ENCODE peak calls at places on chromosomes 3 and 15, in ten cellular contexts. R, Z, O, C, A, W, M, S, Y and D are unnamed samples.

GRCh38 chr15:82139823-82140268 is 94.0 kb upstream of the MEX3B start:
- DNase-seq in R (peak), Z (no peak), O (no peak), C (peak), A (peak), W (peak), M (peak), S (peak), Y (no peak), D (no peak)

GRCh38 chr15:36883705-36884355 is 216.5 kb downstream of the MEIS2 start:
- DNase-seq in R (peak), Z (peak), O (peak), C (peak), A (peak), W (peak), M (peak), S (peak), Y (peak), D (peak)

GRCh38 chr15:57649138-57649537 is 57.4 kb upstream of the POLR2M start:
- DNase-seq in R (peak), Z (no peak), O (no peak), C (no peak), A (no peak), W (no peak), M (no peak), S (no peak), Y (no peak), D (no peak)

GRCh38 chr15:43484455-43484854 is 8.5 kb downstream of the TP53BP1 start:
- DNase-seq in R (no peak), Z (no peak), O (no peak), C (no peak), A (no peak), W (no peak), M (no peak), S (no peak), Y (no peak), D (no peak)

GRCh38 chr3:134464693-134465385 is 20.9 kb downstream of the ANAPC13 start:
- DNase-seq in R (peak), Z (no peak), O (no peak), C (no peak), A (no peak), W (no peak), M (no peak), S (no peak), Y (no peak), D (no peak)

GRCh38 chr15:63893866-63894661 is 60.3 kb upstream of the HERC1 start:
- DNase-seq in R (no peak), Z (no peak), O (no peak), C (no peak), A (no peak), W (no peak), M (no peak), S (no peak), Y (no peak), D (no peak)

GRCh38 chr3:120795017-120795648 is 52.6 kb downstream of the GTF2E1 start:
- DNase-seq in R (peak), Z (peak), O (peak), C (peak), A (peak), W (peak), M (peak), S (peak), Y (peak), D (peak)

GRCh38 chr15:31330111-31330785 is 3.6 kb downstream of the KLF13 start:
- DNase-seq in R (no peak), Z (no peak), O (no peak), C (no peak), A (no peak), W (no peak), M (no peak), S (no peak), Y (no peak), D (no peak)

GRCh38 chr3:190120161-190121060 is at the start of gene P3H2:
- DNase-seq in R (peak), Z (no peak), O (no peak), C (peak), A (peak), W (peak), M (no peak), S (peak), Y (peak), D (peak)

GRCh38 chr15:80854104-80854503 is 74.9 kb downstream of the CEMIP start:
- DNase-seq in R (no peak), Z (no peak), O (no peak), C (no peak), A (no peak), W (no peak), M (no peak), S (no peak), Y (no peak), D (no peak)

GRCh38 chr3:50194903-50195500 is 3.6 kb downstream of the GNAT1 start:
- DNase-seq in R (peak), Z (peak), O (peak), C (no peak), A (no peak), W (peak), M (no peak), S (no peak), Y (no peak), D (no peak)

GRCh38 chr3:120824613-120825012 is 82.1 kb downstream of the GTF2E1 start:
- DNase-seq in R (no peak), Z (no peak), O (no peak), C (no peak), A (no peak), W (no peak), M (no peak), S (no peak), Y (no peak), D (no peak)

GRCh38 chr15:31303434-31304073 is 23.1 kb upstream of the KLF13 start:
- DNase-seq in R (peak), Z (no peak), O (no peak), C (no peak), A (no peak), W (no peak), M (no peak), S (no peak), Y (no peak), D (no peak)